ENCODE peak calls at places on chromosomes 1 and 21, in eight cellular contexts. Z is activated gamma-delta T cell treated with Interleukin-2 at 50 U/mL for 16 hours, N is Caki2, A is fibroblast of villous mesenchyme, E is mucosa of descending colon, D is GM12878, S is GM04503, R is COR-L47. C is an unnamed sample.

GRCh38 chr21:37551406-37552355 is 185.1 kb downstream of the DYRK1A start:
- DNase-seq in D (no peak), Z (no peak), S (no peak), N (no peak), R (peak), A (peak), E (no peak), C (peak)

GRCh38 chr1:9840176-9840575 is 16.4 kb upstream of the CLSTN1 start:
- DNase-seq in Z (no peak), N (no peak), D (no peak), A (no peak), E (peak), R (peak), S (no peak), C (peak)

GRCh38 chr1:158520955-158521665 is 33.1 kb downstream of the OR6Y1 start:
- DNase-seq in R (no peak), A (no peak), N (no peak), S (no peak), Z (no peak), D (no peak), E (no peak), C (no peak)

GRCh38 chr1:245067257-245067656 is 87.5 kb upstream of the KIF26B start:
- DNase-seq in N (no peak), A (peak), Z (no peak), S (no peak), D (no peak), R (no peak), E (no peak), C (no peak)

GRCh38 chr1:206911064-206911663 is 10.6 kb downstream of the FCMR start:
- DNase-seq in E (no peak), D (no peak), A (peak), N (peak), S (no peak), Z (no peak), R (peak), C (peak)

GRCh38 chr1:27594542-27595510 is 9.1 kb downstream of the AHDC1 start:
- DNase-seq in Z (no peak), N (no peak), R (no peak), A (peak), D (no peak), S (no peak), E (no peak), C (no peak)

GRCh38 chr21:46078322-46078981 is 19.5 kb upstream of the COL6A2 start:
- DNase-seq in E (peak), R (no peak), S (peak), D (no peak), A (no peak), N (no peak), Z (peak), C (no peak)

GRCh38 chr21:27700974-27701614 is 734.2 kb upstream of the ADAMTS5 start:
- DNase-seq in Z (peak), E (peak), S (peak), R (peak), N (peak), D (no peak), A (peak), C (peak)

GRCh38 chr1:201982923-201983805 is 716 bp downstream of the RNPEP start:
- DNase-seq in E (peak), A (peak), N (peak), R (peak), S (peak), D (no peak), Z (peak), C (peak)